ENCODE peak calls at places on chromosomes 11 and 22, in five cellular contexts. One of them, this sample, is unnamed.

GRCh38 chr22:37824674-37825641 is 1.8 kb downstream of the GALR3 start:
- DNase-seq in K562: no peak
- DNase-seq in HepG2: no peak
- DNase-seq in HCT116: no peak
- DNase-seq in spleen: no peak
- DNase-seq in this sample: no peak

GRCh38 chr11:27429740-27430451 is 42.7 kb downstream of the LGR4 start:
- DNase-seq in K562: no peak
- DNase-seq in HepG2: no peak
- DNase-seq in HCT116: no peak
- DNase-seq in spleen: no peak
- DNase-seq in this sample: no peak

GRCh38 chr11:40104941-40105550 is 1354.4 kb downstream of the LRRC4C start:
- DNase-seq in K562: no peak
- DNase-seq in HepG2: no peak
- DNase-seq in HCT116: no peak
- DNase-seq in spleen: no peak
- DNase-seq in this sample: no peak

GRCh38 chr11:765025-765801 is 12.1 kb downstream of the GATD1 start:
- DNase-seq in K562: peak
- DNase-seq in HepG2: peak
- DNase-seq in HCT116: peak
- DNase-seq in spleen: peak
- DNase-seq in this sample: peak

GRCh38 chr11:833114-833791 is 501 bp downstream of the CD151 start:
- DNase-seq in K562: peak
- DNase-seq in HepG2: no peak
- DNase-seq in HCT116: no peak
- DNase-seq in spleen: peak
- DNase-seq in this sample: peak

GRCh38 chr11:123303924-123304323 is 108.9 kb upstream of the CLMP start:
- DNase-seq in K562: no peak
- DNase-seq in HepG2: no peak
- DNase-seq in HCT116: no peak
- DNase-seq in spleen: no peak
- DNase-seq in this sample: no peak

GRCh38 chr22:42863349-42863911 is 6.4 kb upstream of the ARFGAP3 start:
- DNase-seq in K562: no peak
- DNase-seq in HepG2: no peak
- DNase-seq in HCT116: peak
- DNase-seq in spleen: no peak
- DNase-seq in this sample: no peak

GRCh38 chr11:64765291-64765803 is 5.6 kb upstream of the PYGM start:
- DNase-seq in K562: no peak
- DNase-seq in HepG2: no peak
- DNase-seq in HCT116: no peak
- DNase-seq in spleen: peak
- DNase-seq in this sample: no peak

GRCh38 chr11:134398079-134398444 is 14.0 kb downstream of the B3GAT1 start:
- DNase-seq in K562: no peak
- DNase-seq in HepG2: no peak
- DNase-seq in HCT116: no peak
- DNase-seq in spleen: no peak
- DNase-seq in this sample: no peak

GRCh38 chr22:35998748-35999147 is 29.9 kb downstream of the RBFOX2 start:
- DNase-seq in K562: no peak
- DNase-seq in HepG2: no peak
- DNase-seq in HCT116: no peak
- DNase-seq in spleen: no peak
- DNase-seq in this sample: no peak

GRCh38 chr11:120558754-120559431 is 47.3 kb downstream of the GRIK4 start:
- DNase-seq in K562: no peak
- DNase-seq in HepG2: no peak
- DNase-seq in HCT116: no peak
- DNase-seq in spleen: no peak
- DNase-seq in this sample: no peak

GRCh38 chr11:28383471-28383870 is 275.3 kb downstream of the METTL15 start:
- DNase-seq in K562: no peak
- DNase-seq in HepG2: no peak
- DNase-seq in HCT116: no peak
- DNase-seq in spleen: no peak
- DNase-seq in this sample: no peak

GRCh38 chr22:45208993-45209838 is 31.5 kb downstream of the KIAA0930 start:
- DNase-seq in K562: peak
- DNase-seq in HepG2: no peak
- DNase-seq in HCT116: no peak
- DNase-seq in spleen: peak
- DNase-seq in this sample: no peak

GRCh38 chr11:28072321-28072720 is 35.6 kb downstream of the KIF18A start:
- DNase-seq in K562: no peak
- DNase-seq in HepG2: no peak
- DNase-seq in HCT116: no peak
- DNase-seq in spleen: no peak
- DNase-seq in this sample: no peak

GRCh38 chr11:45885921-45886721 is 670 bp downstream of the MAPK8IP1 start:
- DNase-seq in K562: no peak
- DNase-seq in HepG2: no peak
- DNase-seq in HCT116: no peak
- DNase-seq in spleen: no peak
- DNase-seq in this sample: no peak

GRCh38 chr11:66566221-66566620 is 2.2 kb downstream of the CTSF start:
- DNase-seq in K562: no peak
- DNase-seq in HepG2: no peak
- DNase-seq in HCT116: no peak
- DNase-seq in spleen: no peak
- DNase-seq in this sample: no peak

GRCh38 chr11:95790933-95791247 is 592 bp downstream of the CEP57 start:
- DNase-seq in K562: peak
- DNase-seq in HepG2: peak
- DNase-seq in HCT116: peak
- DNase-seq in spleen: no peak
- DNase-seq in this sample: peak

GRCh38 chr11:33296695-33297094 is 39.5 kb downstream of the HIPK3 start:
- DNase-seq in K562: no peak
- DNase-seq in HepG2: no peak
- DNase-seq in HCT116: no peak
- DNase-seq in spleen: no peak
- DNase-seq in this sample: no peak

GRCh38 chr11:93212094-93212493 is 14.3 kb upstream of the SLC36A4 start:
- DNase-seq in K562: no peak
- DNase-seq in HepG2: no peak
- DNase-seq in HCT116: no peak
- DNase-seq in spleen: no peak
- DNase-seq in this sample: no peak

GRCh38 chr11:10828407-10828806 is 19.7 kb upstream of the EIF4G2 start:
- DNase-seq in K562: no peak
- DNase-seq in HepG2: no peak
- DNase-seq in HCT116: no peak
- DNase-seq in spleen: no peak
- DNase-seq in this sample: no peak
- H3K27ac ChIP-seq in K562: no peak
- H3K27ac ChIP-seq in HepG2: no peak
- H3K27ac ChIP-seq in HCT116: no peak
- H3K27ac ChIP-seq in spleen: no peak
- H3K27ac ChIP-seq in this sample: no peak

DNA sequence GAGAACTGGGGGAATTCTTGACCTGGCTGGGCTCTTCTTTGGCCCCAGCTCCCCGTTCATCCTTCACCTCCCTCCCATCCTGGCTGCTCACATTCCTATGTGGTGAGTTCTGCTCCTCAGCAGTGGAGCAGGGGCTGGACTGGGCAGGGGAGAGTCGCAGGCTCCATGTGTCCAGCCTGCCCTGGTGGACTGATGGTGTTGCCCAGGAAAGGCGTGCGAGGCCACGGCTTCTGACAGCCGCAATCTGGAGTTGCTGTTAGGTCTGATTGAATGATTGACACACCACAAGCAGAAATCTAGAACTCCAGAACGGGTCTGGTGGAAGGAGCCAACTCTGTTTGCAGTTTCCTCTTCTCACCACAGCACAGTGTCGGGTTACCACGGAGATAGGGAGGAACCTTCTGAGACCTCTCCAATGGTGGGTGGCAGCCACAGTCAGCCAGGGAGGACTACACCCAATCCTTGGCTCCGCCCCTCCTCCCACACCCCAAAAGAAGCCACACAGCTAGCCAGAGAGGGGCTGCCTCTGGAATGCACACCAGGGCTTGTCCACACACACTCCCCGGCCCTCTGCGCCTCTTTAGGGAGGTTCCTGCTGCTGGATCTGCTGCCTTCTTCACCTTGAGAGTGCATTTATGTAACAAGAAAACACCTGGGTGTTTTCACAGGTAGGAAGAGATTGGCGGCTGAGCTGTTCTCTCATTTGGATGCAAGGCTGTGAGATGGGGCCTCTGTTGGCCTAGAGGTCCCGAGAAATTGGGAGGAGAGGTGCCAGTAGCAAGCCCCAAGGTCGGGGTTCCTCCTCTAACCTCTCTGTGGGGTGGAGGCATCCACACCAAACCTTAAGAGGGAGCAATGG is 56.4 kb upstream of the CD44 start:
- DNase-seq in K562: peak
- DNase-seq in HepG2: no peak
- DNase-seq in HCT116: peak
- DNase-seq in spleen: peak
- DNase-seq in this sample: peak
- TF ChIP-seq POLR2A in K562: no peak
- TF ChIP-seq POLR2A in HepG2: no peak
- TF ChIP-seq POLR2A in HCT116: no peak
- TF ChIP-seq POLR2A in spleen: no peak
- TF ChIP-seq POLR2A in this sample: no peak

GRCh38 chr11:76267563-76267962 is 61.3 kb upstream of the WNT11 start:
- DNase-seq in K562: no peak
- DNase-seq in HepG2: no peak
- DNase-seq in HCT116: no peak
- DNase-seq in spleen: no peak
- DNase-seq in this sample: no peak

GRCh38 chr11:76266701-76267100 is 60.4 kb upstream of the WNT11 start:
- DNase-seq in K562: no peak
- DNase-seq in HepG2: no peak
- DNase-seq in HCT116: no peak
- DNase-seq in spleen: no peak
- DNase-seq in this sample: no peak

GRCh38 chr11:76268498-76268897 is 62.2 kb upstream of the WNT11 start:
- DNase-seq in K562: no peak
- DNase-seq in HepG2: no peak
- DNase-seq in HCT116: no peak
- DNase-seq in spleen: no peak
- DNase-seq in this sample: no peak

GRCh38 chr11:76265771-76266241 is 59.5 kb upstream of the WNT11 start:
- DNase-seq in K562: no peak
- DNase-seq in HepG2: no peak
- DNase-seq in HCT116: no peak
- DNase-seq in spleen: no peak
- DNase-seq in this sample: no peak

GRCh38 chr11:76266269-76266668 is 60.0 kb upstream of the WNT11 start:
- DNase-seq in K562: no peak
- DNase-seq in HepG2: no peak
- DNase-seq in HCT116: peak
- DNase-seq in spleen: no peak
- DNase-seq in this sample: no peak
- TF ChIP-seq POLR2AphosphoS5 in K562: no peak
- TF ChIP-seq POLR2AphosphoS5 in HepG2: no peak
- TF ChIP-seq POLR2AphosphoS5 in HCT116: no peak
- TF ChIP-seq POLR2AphosphoS5 in spleen: no peak
- TF ChIP-seq POLR2AphosphoS5 in this sample: no peak

GRCh38 chr11:11552688-11553087 is 69.1 kb downstream of the GALNT18 start:
- DNase-seq in K562: no peak
- DNase-seq in HepG2: no peak
- DNase-seq in HCT116: no peak
- DNase-seq in spleen: no peak
- DNase-seq in this sample: peak
- H3K27ac ChIP-seq in K562: no peak
- H3K27ac ChIP-seq in HepG2: no peak
- H3K27ac ChIP-seq in HCT116: no peak
- H3K27ac ChIP-seq in spleen: no peak
- H3K27ac ChIP-seq in this sample: no peak

DNA sequence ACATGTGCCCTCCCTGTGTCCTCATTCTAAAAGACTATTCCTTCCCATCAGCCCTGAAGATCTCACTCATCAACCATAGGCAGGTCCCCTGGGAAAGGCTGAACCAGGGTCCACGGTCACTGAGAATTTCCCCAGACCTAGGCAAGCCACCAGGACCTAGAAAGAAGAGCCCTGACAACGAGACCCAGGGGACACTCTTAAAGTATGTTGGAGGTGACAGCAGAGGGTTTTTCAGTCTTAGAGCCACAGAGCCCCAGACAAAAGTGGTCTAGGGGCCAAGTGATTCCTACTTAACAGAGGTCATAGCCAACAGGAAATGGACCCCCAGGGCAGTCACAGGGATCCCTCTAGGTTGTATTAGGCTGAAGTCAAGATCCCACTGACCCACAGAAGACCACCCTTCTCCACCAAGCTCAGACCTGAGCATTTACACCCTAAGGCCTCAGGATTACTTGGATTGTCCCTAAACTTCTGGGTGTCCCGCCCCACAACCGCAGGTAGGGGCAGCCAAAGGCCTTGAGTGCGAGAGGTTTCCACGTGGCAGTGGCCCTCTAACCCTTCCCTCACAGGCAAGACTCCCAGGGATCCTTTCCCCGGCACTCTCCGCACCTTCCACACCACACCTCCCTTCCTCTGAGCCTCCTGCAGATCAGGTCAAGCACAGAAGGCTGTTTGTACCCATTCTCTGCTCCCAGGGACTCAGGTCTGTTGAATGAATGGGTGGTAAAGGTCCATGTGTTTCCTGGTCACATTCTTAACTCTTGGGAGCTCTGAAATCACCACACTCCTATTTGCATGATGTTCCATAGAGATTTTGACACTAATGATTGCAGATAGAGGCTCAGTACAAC is 12.3 kb downstream of the POU2AF1 start:
- DNase-seq in K562: no peak
- DNase-seq in HepG2: no peak
- DNase-seq in HCT116: no peak
- DNase-seq in spleen: no peak
- DNase-seq in this sample: no peak
- TF ChIP-seq POLR2A in K562: no peak
- TF ChIP-seq POLR2A in HepG2: no peak
- TF ChIP-seq POLR2A in HCT116: no peak
- TF ChIP-seq POLR2A in spleen: no peak
- TF ChIP-seq POLR2A in this sample: no peak

GRCh38 chr11:102364991-102365390 is 18.0 kb downstream of the BIRC2 start:
- DNase-seq in K562: no peak
- DNase-seq in HepG2: no peak
- DNase-seq in HCT116: no peak
- DNase-seq in spleen: no peak
- DNase-seq in this sample: no peak

GRCh38 chr11:102357116-102357515 is 10.1 kb downstream of the BIRC2 start:
- DNase-seq in K562: no peak
- DNase-seq in HepG2: no peak
- DNase-seq in HCT116: no peak
- DNase-seq in spleen: no peak
- DNase-seq in this sample: no peak

GRCh38 chr11:102359372-102359771 is 12.4 kb downstream of the BIRC2 start:
- DNase-seq in K562: no peak
- DNase-seq in HepG2: no peak
- DNase-seq in HCT116: no peak
- DNase-seq in spleen: no peak
- DNase-seq in this sample: no peak

GRCh38 chr11:102360681-102361080 is 13.7 kb downstream of the BIRC2 start:
- DNase-seq in K562: no peak
- DNase-seq in HepG2: no peak
- DNase-seq in HCT116: no peak
- DNase-seq in spleen: no peak
- DNase-seq in this sample: no peak

GRCh38 chr11:102361100-102362021 is 14.3 kb downstream of the BIRC2 start:
- DNase-seq in K562: no peak
- DNase-seq in HepG2: no peak
- DNase-seq in HCT116: no peak
- DNase-seq in spleen: no peak
- DNase-seq in this sample: no peak
- TF ChIP-seq POLR2AphosphoS5 in K562: no peak
- TF ChIP-seq POLR2AphosphoS5 in HepG2: no peak
- TF ChIP-seq POLR2AphosphoS5 in HCT116: no peak
- TF ChIP-seq POLR2AphosphoS5 in spleen: no peak
- TF ChIP-seq POLR2AphosphoS5 in this sample: no peak

This sample was measured in transverse colon.